ENCODE peak calls at places on chromosomes 1 and 21, in seven cellular contexts. One of them, this sample, is unnamed.

GRCh38 chr1:77322061-77322900 is 40.5 kb downstream of the AK5 start:
- DNase-seq in WTC11: no peak
- DNase-seq in HEK293T: no peak
- DNase-seq in HCT116: peak
- DNase-seq in HepG2: peak
- DNase-seq in K562: peak
- DNase-seq in H1: no peak
- DNase-seq in this sample: no peak

GRCh38 chr1:30447080-30447479 is 276.3 kb downstream of the MATN1 start:
- DNase-seq in H1: no peak
- DNase-seq in WTC11: no peak
- DNase-seq in HepG2: no peak
- DNase-seq in HEK293T: peak
- DNase-seq in K562: no peak
- DNase-seq in HCT116: no peak
- DNase-seq in this sample: no peak

GRCh38 chr1:54280652-54281051 is 80.7 kb downstream of the MRPL37 start:
- DNase-seq in HepG2: no peak
- DNase-seq in HEK293T: no peak
- DNase-seq in H1: no peak
- DNase-seq in HCT116: no peak
- DNase-seq in K562: no peak
- DNase-seq in WTC11: no peak
- DNase-seq in this sample: no peak

GRCh38 chr1:41238311-41239094 is 3.6 kb downstream of the SCMH1 start:
- DNase-seq in HCT116: no peak
- DNase-seq in HepG2: peak
- DNase-seq in WTC11: no peak
- DNase-seq in H1: no peak
- DNase-seq in K562: peak
- DNase-seq in HEK293T: no peak
- DNase-seq in this sample: no peak

GRCh38 chr1:209875510-209875909 is 47.7 kb downstream of the UTP25 start:
- DNase-seq in WTC11: peak
- DNase-seq in H1: no peak
- DNase-seq in K562: no peak
- DNase-seq in HEK293T: peak
- DNase-seq in HCT116: peak
- DNase-seq in HepG2: peak
- DNase-seq in this sample: no peak

GRCh38 chr1:30982431-30982830 is 73.9 kb upstream of the SDC3 start:
- DNase-seq in WTC11: no peak
- DNase-seq in HEK293T: no peak
- DNase-seq in HepG2: no peak
- DNase-seq in HCT116: no peak
- DNase-seq in K562: no peak
- DNase-seq in H1: no peak
- DNase-seq in this sample: no peak

GRCh38 chr1:212814989-212815388 is 23.3 kb downstream of the TATDN3 start:
- DNase-seq in H1: no peak
- DNase-seq in HCT116: no peak
- DNase-seq in WTC11: no peak
- DNase-seq in K562: no peak
- DNase-seq in HepG2: peak
- DNase-seq in HEK293T: no peak
- DNase-seq in this sample: no peak

GRCh38 chr1:24351918-24352637 is 32.9 kb downstream of the GRHL3 start:
- DNase-seq in H1: no peak
- DNase-seq in K562: no peak
- DNase-seq in HCT116: no peak
- DNase-seq in WTC11: no peak
- DNase-seq in HEK293T: no peak
- DNase-seq in HepG2: no peak
- DNase-seq in this sample: no peak

GRCh38 chr1:16315437-16315836 is 36.8 kb downstream of the FBXO42 start:
- DNase-seq in K562: no peak
- DNase-seq in HepG2: no peak
- DNase-seq in H1: no peak
- DNase-seq in WTC11: no peak
- DNase-seq in HCT116: no peak
- DNase-seq in HEK293T: no peak
- DNase-seq in this sample: no peak

GRCh38 chr21:45053561-45053960 is 20.8 kb upstream of the ADARB1 start:
- DNase-seq in HCT116: no peak
- DNase-seq in K562: no peak
- DNase-seq in HEK293T: no peak
- DNase-seq in H1: no peak
- DNase-seq in WTC11: no peak
- DNase-seq in HepG2: no peak
- DNase-seq in this sample: no peak

GRCh38 chr1:66278260-66279046 is 255.5 kb upstream of the SGIP1 start:
- DNase-seq in HCT116: no peak
- DNase-seq in K562: no peak
- DNase-seq in H1: no peak
- DNase-seq in WTC11: no peak
- DNase-seq in HepG2: no peak
- DNase-seq in HEK293T: no peak
- DNase-seq in this sample: peak

GRCh38 chr1:231626951-231627614 is 493 bp downstream of the DISC1 start:
- DNase-seq in HCT116: no peak
- DNase-seq in K562: no peak
- DNase-seq in HepG2: peak
- DNase-seq in HEK293T: peak
- DNase-seq in WTC11: peak
- DNase-seq in H1: peak
- DNase-seq in this sample: no peak

GRCh38 chr1:98044071-98044697 is 123.3 kb upstream of the DPYD start:
- DNase-seq in HCT116: no peak
- DNase-seq in HEK293T: no peak
- DNase-seq in K562: no peak
- DNase-seq in HepG2: no peak
- DNase-seq in H1: peak
- DNase-seq in WTC11: no peak
- DNase-seq in this sample: no peak

GRCh38 chr21:32645261-32646182 is 33.3 kb upstream of the CFAP298 start:
- DNase-seq in WTC11: peak
- DNase-seq in H1: peak
- DNase-seq in HepG2: no peak
- DNase-seq in HCT116: no peak
- DNase-seq in HEK293T: no peak
- DNase-seq in K562: peak
- DNase-seq in this sample: no peak

GRCh38 chr1:79322511-79323027 is 316.0 kb upstream of the ADGRL4 start:
- DNase-seq in HCT116: no peak
- DNase-seq in H1: no peak
- DNase-seq in HepG2: no peak
- DNase-seq in WTC11: no peak
- DNase-seq in HEK293T: no peak
- DNase-seq in K562: no peak
- DNase-seq in this sample: no peak

GRCh38 chr1:174689524-174689923 is 241.8 kb downstream of the GPR52 start:
- DNase-seq in HCT116: no peak
- DNase-seq in H1: no peak
- DNase-seq in HEK293T: no peak
- DNase-seq in HepG2: peak
- DNase-seq in K562: no peak
- DNase-seq in WTC11: no peak
- DNase-seq in this sample: no peak

GRCh38 chr1:116982319-116983004 is 19.1 kb upstream of the CD101 start:
- DNase-seq in K562: no peak
- DNase-seq in HEK293T: no peak
- DNase-seq in HCT116: no peak
- DNase-seq in WTC11: peak
- DNase-seq in HepG2: peak
- DNase-seq in H1: peak
- DNase-seq in this sample: no peak

GRCh38 chr1:57450981-57451380 is 27.1 kb upstream of the DAB1 start:
- DNase-seq in H1: no peak
- DNase-seq in WTC11: peak
- DNase-seq in HepG2: no peak
- DNase-seq in HEK293T: no peak
- DNase-seq in HCT116: no peak
- DNase-seq in K562: no peak
- DNase-seq in this sample: no peak
- TF ChIP-seq SP1 in H1: no peak
- TF ChIP-seq SP1 in WTC11: no peak
- TF ChIP-seq SP1 in HepG2: no peak
- TF ChIP-seq SP1 in HEK293T: no peak
- TF ChIP-seq SP1 in HCT116: no peak
- TF ChIP-seq SP1 in K562: no peak
- TF ChIP-seq SP1 in this sample: no peak

DNA sequence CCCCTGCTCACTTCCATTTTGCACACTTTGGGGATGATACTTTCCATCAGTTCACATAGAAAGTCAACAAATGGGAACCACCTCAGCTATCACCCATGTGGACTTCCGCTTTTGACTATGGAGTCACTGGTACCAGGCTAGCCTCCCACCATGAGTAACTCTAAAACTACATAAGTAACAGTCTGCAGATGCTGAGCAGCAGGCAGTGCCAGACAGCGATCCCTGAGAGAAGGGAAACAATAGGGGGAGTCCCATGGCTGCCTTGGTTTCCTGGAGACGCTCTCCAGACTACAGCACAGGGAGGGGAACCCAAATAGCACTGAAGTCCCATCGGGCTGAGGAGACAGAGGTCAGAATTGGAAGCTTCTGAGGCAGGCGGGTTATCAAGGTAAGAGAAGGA is 2.8 kb upstream of the TFF2 start:
- DNase-seq in K562: no peak
- DNase-seq in H1: no peak
- DNase-seq in WTC11: no peak
- DNase-seq in HEK293T: no peak
- DNase-seq in HepG2: no peak
- DNase-seq in HCT116: no peak
- DNase-seq in this sample: no peak
- TF ChIP-seq SP1 in K562: no peak
- TF ChIP-seq SP1 in H1: no peak
- TF ChIP-seq SP1 in WTC11: no peak
- TF ChIP-seq SP1 in HEK293T: no peak
- TF ChIP-seq SP1 in HepG2: no peak
- TF ChIP-seq SP1 in HCT116: no peak
- TF ChIP-seq SP1 in this sample: no peak

DNA sequence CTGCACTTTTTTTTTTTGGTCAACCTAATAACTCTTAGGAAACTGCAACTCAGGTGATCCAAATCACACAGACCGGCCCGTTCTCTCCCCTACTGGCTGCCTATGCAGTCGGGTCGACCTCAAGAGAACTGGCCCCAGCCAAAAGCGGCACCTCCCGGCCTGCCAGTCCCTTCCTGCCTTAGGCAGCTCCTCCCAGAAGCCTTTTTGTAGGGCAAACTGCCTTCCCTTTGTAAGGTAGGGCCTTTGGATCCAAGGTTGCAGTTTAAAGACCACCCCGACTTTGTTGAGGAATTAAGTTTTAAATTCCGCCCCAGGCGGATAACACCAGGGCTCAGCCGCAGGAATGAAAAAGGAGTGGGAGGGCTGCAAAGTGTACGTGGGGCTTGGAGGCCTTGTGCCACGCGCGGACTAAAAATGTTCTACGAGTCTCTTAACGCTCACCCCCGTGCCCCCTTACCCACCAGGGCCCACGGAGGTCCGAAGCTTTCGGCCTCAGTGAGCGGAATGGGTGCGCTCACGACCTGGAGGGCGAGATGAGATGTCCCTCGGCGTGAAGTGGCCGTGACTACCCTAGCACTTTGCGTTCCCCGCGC is 642 bp upstream of the ST3GAL3 start:
- DNase-seq in HEK293T: peak
- DNase-seq in H1: peak
- DNase-seq in HepG2: peak
- DNase-seq in HCT116: no peak
- DNase-seq in K562: no peak
- DNase-seq in WTC11: peak
- DNase-seq in this sample: no peak
- TF ChIP-seq SP1 in HEK293T: no peak
- TF ChIP-seq SP1 in H1: no peak
- TF ChIP-seq SP1 in HepG2: no peak
- TF ChIP-seq SP1 in HCT116: no peak
- TF ChIP-seq SP1 in K562: no peak
- TF ChIP-seq SP1 in WTC11: no peak
- TF ChIP-seq SP1 in this sample: no peak

DNA sequence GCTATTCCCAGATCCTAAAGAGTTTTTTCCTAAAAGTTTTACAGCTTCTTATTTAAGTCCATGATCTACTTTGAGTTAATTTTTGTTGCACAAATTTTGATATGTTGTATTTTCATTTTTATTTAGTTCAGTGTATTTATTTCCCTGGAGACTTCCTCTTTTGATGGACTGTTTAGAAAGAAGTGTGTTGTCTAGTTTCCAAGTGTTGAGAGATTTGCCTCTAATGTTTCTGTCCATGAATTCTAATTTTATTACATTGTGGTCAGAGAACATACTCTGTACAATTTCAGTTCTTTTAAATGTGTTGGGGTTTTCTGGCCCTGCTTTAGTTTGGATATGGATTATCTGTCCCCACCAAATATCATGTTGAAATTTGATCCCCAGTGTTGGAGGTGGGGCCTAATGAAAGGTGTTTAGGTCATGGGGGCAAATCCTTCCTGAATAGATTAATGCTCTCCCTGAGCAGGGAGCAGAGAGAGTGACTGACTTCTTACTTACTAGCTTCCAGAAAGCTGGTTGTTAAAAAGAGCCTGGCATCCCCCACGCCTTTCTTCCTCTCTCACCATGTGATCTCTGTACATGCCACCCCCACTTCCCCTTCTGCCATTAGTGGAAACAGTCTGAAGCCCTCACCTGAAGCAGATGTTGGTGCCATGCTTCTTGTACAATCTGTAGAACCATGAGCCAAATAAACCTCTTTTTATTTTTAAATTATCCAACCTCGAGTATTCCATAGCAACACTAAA is 4.6 kb downstream of the CHD1L start:
- DNase-seq in HEK293T: no peak
- DNase-seq in HCT116: no peak
- DNase-seq in WTC11: no peak
- DNase-seq in K562: no peak
- DNase-seq in H1: no peak
- DNase-seq in HepG2: no peak
- DNase-seq in this sample: no peak
- TF ChIP-seq SP1 in HEK293T: no peak
- TF ChIP-seq SP1 in HCT116: no peak
- TF ChIP-seq SP1 in WTC11: no peak
- TF ChIP-seq SP1 in K562: no peak
- TF ChIP-seq SP1 in H1: no peak
- TF ChIP-seq SP1 in HepG2: no peak
- TF ChIP-seq SP1 in this sample: no peak

This sample was measured in GM12878.